ENCODE peak calls at places on chromosomes 16 and 17, in eight cellular contexts. R is psoas muscle, W is neuronal stem cell, L is prostate gland, K is ovary, I is A549, F is BE2C, H is right cardiac atrium. P is an unnamed sample. For H3K4me1, the result is how much of the 10 kb centered on the place peaks cover.

GRCh38 chr17:11122908-11123307 is 118.1 kb upstream of the SHISA6 start:
- DNase-seq in L (peak), K (no peak), I (no peak), W (no peak), H (peak), F (no peak), R (peak), P (no peak)

GRCh38 chr17:29135464-29135863 is 44.7 kb downstream of the MYO18A start:
- DNase-seq in R (no peak), K (no peak), L (no peak), F (no peak), I (no peak), W (no peak), H (no peak), P (no peak)

GRCh38 chr17:69314246-69315030 is 12.5 kb downstream of the ABCA5 start:
- DNase-seq in L (no peak), H (no peak), F (no peak), K (no peak), R (no peak), I (no peak), W (peak), P (no peak)

GRCh38 chr17:63834431-63835166 is 7.1 kb upstream of the FTSJ3 start:
- DNase-seq in L (peak), F (peak), R (peak), I (peak), H (no peak), W (peak), K (no peak), P (peak)

GRCh38 chr17:15341385-15341849 is at the start of gene TEKT3:
- DNase-seq in I (peak), K (peak), R (peak), L (peak), H (peak), W (peak), F (peak), P (peak)

GRCh38 chr16:29678691-29679267 is at the start of gene QPRT:
- DNase-seq in W (peak), F (peak), K (peak), I (peak), L (no peak), R (no peak), H (peak), P (peak)

GRCh38 chr16:1991588-1992474 is 2.1 kb downstream of the SYNGR3 start:
- DNase-seq in H (peak), I (peak), W (peak), F (peak), K (peak), R (peak), L (peak), P (peak)

GRCh38 chr16:86379505-86379846 is 130.9 kb upstream of the FOXF1 start:
- DNase-seq in F (no peak), R (no peak), K (no peak), I (no peak), W (no peak), L (no peak), H (no peak), P (no peak)

GRCh38 chr17:8185580-8186445 is 4.2 kb downstream of the BORCS6 start:
- DNase-seq in R (peak), L (peak), H (peak), W (peak), F (peak), K (peak), I (peak), P (peak)

GRCh38 chr16:57372372-57373116 is at the start of gene CX3CL1:
- DNase-seq in H (peak), F (peak), I (no peak), W (no peak), R (peak), L (peak), K (peak), P (no peak)

GRCh38 chr17:14304222-14304844 is 3.5 kb downstream of the HS3ST3B1 start:
- DNase-seq in F (no peak), H (no peak), K (no peak), L (no peak), R (no peak), W (no peak), I (no peak), P (no peak)

GRCh38 chr16:1037023-1037933 is 35.3 kb upstream of the SSTR5 start:
- DNase-seq in I (no peak), K (no peak), W (no peak), L (no peak), F (peak), R (no peak), H (no peak), P (no peak)

GRCh38 chr17:31581022-31581483 is 189.6 kb downstream of the RAB11FIP4 start:
- DNase-seq in L (peak), H (peak), I (no peak), R (peak), K (peak), W (no peak), F (peak), P (no peak)

GRCh38 chr17:15659236-15659635 is 24.9 kb downstream of the TRIM16 start:
- DNase-seq in R (no peak), W (no peak), H (no peak), L (no peak), K (no peak), I (no peak), F (no peak), P (no peak)

GRCh38 chr17:82399601-82400101 is 18.5 kb upstream of the HEXD start:
- DNase-seq in I (no peak), H (no peak), L (no peak), W (no peak), K (no peak), R (no peak), F (peak), P (no peak)

GRCh38 chr17:3773511-3773910 is 27.5 kb downstream of the ITGAE start:
- DNase-seq in H (no peak), L (no peak), R (no peak), I (peak), W (no peak), K (no peak), F (no peak), P (no peak)

GRCh38 chr17:69508814-69509213 is 94.3 kb downstream of the MAP2K6 start:
- DNase-seq in R (no peak), H (no peak), F (no peak), W (no peak), I (no peak), K (no peak), L (no peak), P (no peak)

GRCh38 chr16:19555938-19556778 is 655 bp downstream of the VPS35L start:
- DNase-seq in F (peak), W (peak), L (no peak), R (no peak), I (peak), K (peak), H (no peak), P (no peak)

GRCh38 chr17:27960183-27960589 is 67.0 kb upstream of the LYRM9 start:
- DNase-seq in W (no peak), K (no peak), L (no peak), F (no peak), H (no peak), I (no peak), R (no peak), P (no peak)

GRCh38 chr16:23670137-23670776 is 8.4 kb upstream of the PLK1 start:
- DNase-seq in I (no peak), W (no peak), H (no peak), R (no peak), L (no peak), K (no peak), F (no peak), P (no peak)

GRCh38 chr17:7560172-7561027 is 1.3 kb upstream of the SENP3 start:
- DNase-seq in F (no peak), I (peak), H (peak), W (peak), R (peak), L (peak), K (peak), P (peak)

GRCh38 chr16:58492735-58493134 is 7.2 kb upstream of the NDRG4 start:
- DNase-seq in K (no peak), L (no peak), F (peak), H (no peak), R (no peak), I (no peak), W (no peak), P (no peak)

GRCh38 chr17:44872131-44872768 is 24.6 kb downstream of the HIGD1B start:
- DNase-seq in H (peak), F (no peak), W (no peak), I (no peak), K (no peak), R (peak), L (no peak), P (no peak)

GRCh38 chr16:20774703-20775362 is 11.0 kb downstream of the ACSM3 start:
- DNase-seq in L (peak), I (peak), K (peak), R (peak), W (peak), H (peak), F (peak), P (peak)

GRCh38 chr16:49277766-49278566 is 3.7 kb downstream of the CBLN1 start:
- DNase-seq in K (no peak), H (no peak), L (no peak), W (no peak), R (no peak), F (no peak), I (no peak), P (no peak)
- H3K4me1 ChIP-seq in K (under half), H (under half), L (under half), W (under half), R (under half), F (under half), I (under half), P (under half)

GRCh38 chr17:47953945-47954344 is 3.7 kb downstream of the PRR15L start:
- DNase-seq in K (no peak), R (no peak), W (no peak), H (no peak), I (no peak), F (no peak), L (no peak), P (no peak)
- H3K4me1 ChIP-seq in K (under half), R (under half), W (under half), H (under half), I (under half), F (under half), L (under half), P (under half)

GRCh38 chr16:49465661-49466528 is 92.3 kb downstream of the C16orf78 start:
- DNase-seq in I (no peak), F (no peak), L (no peak), K (no peak), H (no peak), W (no peak), R (no peak), P (no peak)
- H3K4me1 ChIP-seq in I (under half), F (under half), L (under half), K (under half), H (under half), W (under half), R (under half), P (under half)

GRCh38 chr17:17084317-17084835 is 42.1 kb downstream of the MPRIP start:
- DNase-seq in F (no peak), K (no peak), I (no peak), L (no peak), R (no peak), W (no peak), H (no peak), P (no peak)
- H3K4me1 ChIP-seq in F (under half), K (under half), I (half or more), L (under half), R (half or more), W (under half), H (under half), P (under half)

GRCh38 chr17:78123258-78123929 is 5.2 kb downstream of the TMC6 start:
- DNase-seq in H (no peak), R (no peak), W (no peak), L (no peak), K (no peak), I (no peak), F (no peak), P (no peak)
- H3K4me1 ChIP-seq in H (under half), R (under half), W (under half), L (under half), K (under half), I (under half), F (under half), P (under half)

GRCh38 chr17:73589096-73589980 is 54.9 kb downstream of the SDK2 start:
- DNase-seq in R (no peak), I (no peak), W (no peak), L (no peak), F (no peak), K (no peak), H (no peak), P (no peak)
- H3K4me1 ChIP-seq in R (under half), I (under half), W (under half), L (under half), F (under half), K (under half), H (under half), P (under half)

DNA sequence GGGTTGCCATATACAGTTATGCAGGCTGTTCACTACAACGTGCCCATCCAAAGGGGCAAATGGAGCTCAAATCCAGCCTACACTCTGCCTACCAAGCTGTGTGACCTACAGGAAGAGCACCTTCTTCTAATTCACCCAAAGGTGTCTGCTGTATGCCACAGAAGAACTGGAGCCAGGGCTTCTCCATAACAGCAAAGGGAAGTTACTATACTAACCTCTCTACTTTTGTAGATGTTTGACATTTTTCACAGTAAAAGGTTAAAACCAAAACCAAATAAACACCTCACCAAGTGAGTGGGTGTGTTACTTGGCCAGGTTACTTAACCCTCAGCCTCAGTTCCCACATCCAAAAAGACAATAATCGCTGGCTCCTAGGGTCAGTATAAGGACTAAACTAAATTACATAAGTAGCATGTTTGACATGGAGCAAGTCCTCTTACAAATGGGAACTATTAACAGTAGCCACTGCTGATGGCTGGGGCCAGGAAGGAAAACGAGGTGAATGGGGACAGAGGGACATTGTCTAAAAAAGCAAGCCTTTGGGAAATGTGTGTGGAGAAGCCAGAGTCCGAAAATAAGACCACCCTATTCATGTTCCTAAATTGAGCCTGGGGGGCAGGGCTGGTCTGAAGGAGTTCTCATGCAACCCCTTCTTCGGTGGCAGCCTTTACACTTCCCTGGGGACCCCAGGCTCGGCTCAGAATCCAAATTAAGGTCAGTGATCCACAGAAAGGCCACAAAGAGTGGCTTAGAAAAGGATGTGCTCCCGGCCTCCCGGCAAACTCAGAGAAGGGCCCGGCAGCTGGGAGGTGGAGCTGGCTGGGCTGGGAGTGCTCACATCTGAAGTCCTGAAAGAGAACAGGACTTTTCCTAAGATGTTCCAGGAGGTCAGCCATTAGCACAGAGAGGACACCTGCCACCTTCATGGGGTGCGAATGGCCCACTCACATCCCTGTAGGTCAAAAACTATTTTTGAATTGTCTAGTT is 13.5 kb downstream of the CUEDC1 start:
- DNase-seq in K (no peak), H (no peak), F (no peak), L (no peak), R (no peak), I (no peak), W (no peak), P (no peak)
- H3K4me1 ChIP-seq in K (under half), H (under half), F (under half), L (under half), R (half or more), I (half or more), W (half or more), P (under half)

GRCh38 chr17:76260220-76260619 is 4.9 kb upstream of the UBALD2 start:
- DNase-seq in F (no peak), K (no peak), I (no peak), W (no peak), R (no peak), L (no peak), H (no peak), P (no peak)
- H3K4me1 ChIP-seq in F (under half), K (under half), I (under half), W (under half), R (under half), L (under half), H (under half), P (half or more)

P was measured in Caco-2.